ENCODE peak calls at places on chromosome 21, in six cellular contexts. One of them, this sample, is unnamed.

GRCh38 chr21:29342394-29342957 is 43.8 kb downstream of the BACH1 start:
- DNase-seq in IMR-90: peak; percentile 99
- DNase-seq in CD8-positive, alpha-beta memory T cell: no peak
- DNase-seq in psoas muscle: peak; percentile 94
- DNase-seq in MM.1S: no peak
- DNase-seq in CD4-positive, CD25-positive, alpha-beta regulatory T cell: no peak
- DNase-seq in this sample: no peak

GRCh38 chr21:38646213-38646837 is 148.0 kb upstream of the ERG start:
- DNase-seq in CD8-positive, alpha-beta memory T cell: no peak
- DNase-seq in CD4-positive, CD25-positive, alpha-beta regulatory T cell: no peak
- DNase-seq in IMR-90: peak; percentile 66
- DNase-seq in psoas muscle: no peak
- DNase-seq in MM.1S: no peak
- DNase-seq in this sample: no peak

GRCh38 chr21:14235101-14235500 is 19.1 kb downstream of the RBM11 start:
- DNase-seq in IMR-90: no peak
- DNase-seq in CD4-positive, CD25-positive, alpha-beta regulatory T cell: no peak
- DNase-seq in CD8-positive, alpha-beta memory T cell: no peak
- DNase-seq in psoas muscle: no peak
- DNase-seq in MM.1S: no peak
- DNase-seq in this sample: no peak

GRCh38 chr21:27802816-27803475 is 836.1 kb upstream of the ADAMTS5 start:
- DNase-seq in MM.1S: peak; percentile 67
- DNase-seq in IMR-90: peak; percentile 31
- DNase-seq in CD8-positive, alpha-beta memory T cell: no peak
- DNase-seq in CD4-positive, CD25-positive, alpha-beta regulatory T cell: no peak
- DNase-seq in psoas muscle: no peak
- DNase-seq in this sample: no peak

GRCh38 chr21:27269646-27270045 is 302.8 kb upstream of the ADAMTS5 start:
- DNase-seq in psoas muscle: no peak
- DNase-seq in IMR-90: peak; percentile 97
- DNase-seq in MM.1S: no peak
- DNase-seq in CD4-positive, CD25-positive, alpha-beta regulatory T cell: no peak
- DNase-seq in CD8-positive, alpha-beta memory T cell: no peak
- DNase-seq in this sample: no peak

GRCh38 chr21:32382108-32382601 is 10.7 kb downstream of the URB1 start:
- DNase-seq in psoas muscle: no peak
- DNase-seq in CD4-positive, CD25-positive, alpha-beta regulatory T cell: no peak
- DNase-seq in CD8-positive, alpha-beta memory T cell: no peak
- DNase-seq in IMR-90: peak; percentile 36
- DNase-seq in MM.1S: no peak
- DNase-seq in this sample: no peak

GRCh38 chr21:46191257-46191685 is 7.0 kb upstream of the SPATC1L start:
- DNase-seq in MM.1S: no peak
- DNase-seq in psoas muscle: peak; percentile 71
- DNase-seq in IMR-90: peak; percentile 85
- DNase-seq in CD4-positive, CD25-positive, alpha-beta regulatory T cell: no peak
- DNase-seq in CD8-positive, alpha-beta memory T cell: no peak
- DNase-seq in this sample: no peak

GRCh38 chr21:46159390-46159789 is 4.0 kb upstream of the FTCD start:
- DNase-seq in MM.1S: no peak
- DNase-seq in CD8-positive, alpha-beta memory T cell: no peak
- DNase-seq in IMR-90: no peak
- DNase-seq in CD4-positive, CD25-positive, alpha-beta regulatory T cell: no peak
- DNase-seq in psoas muscle: peak; percentile 33
- DNase-seq in this sample: no peak

GRCh38 chr21:40841524-40842196 is 5.3 kb downstream of the DSCAM start:
- DNase-seq in psoas muscle: no peak
- DNase-seq in CD8-positive, alpha-beta memory T cell: no peak
- DNase-seq in CD4-positive, CD25-positive, alpha-beta regulatory T cell: no peak
- DNase-seq in MM.1S: peak; percentile 98
- DNase-seq in IMR-90: no peak
- DNase-seq in this sample: no peak

GRCh38 chr21:37006521-37007291 is at the start of gene RIPPLY3:
- DNase-seq in IMR-90: no peak
- DNase-seq in CD4-positive, CD25-positive, alpha-beta regulatory T cell: no peak
- DNase-seq in CD8-positive, alpha-beta memory T cell: no peak
- DNase-seq in psoas muscle: no peak
- DNase-seq in MM.1S: no peak
- DNase-seq in this sample: no peak

GRCh38 chr21:37061926-37062591 is 10.8 kb downstream of the PIGP start:
- DNase-seq in CD8-positive, alpha-beta memory T cell: no peak
- DNase-seq in CD4-positive, CD25-positive, alpha-beta regulatory T cell: no peak
- DNase-seq in MM.1S: no peak
- DNase-seq in psoas muscle: no peak
- DNase-seq in IMR-90: no peak
- DNase-seq in this sample: no peak

GRCh38 chr21:15444118-15444960 is 285.4 kb upstream of the USP25 start:
- DNase-seq in CD8-positive, alpha-beta memory T cell: no peak
- DNase-seq in psoas muscle: no peak
- DNase-seq in CD4-positive, CD25-positive, alpha-beta regulatory T cell: no peak
- DNase-seq in MM.1S: no peak
- DNase-seq in IMR-90: no peak
- DNase-seq in this sample: no peak

GRCh38 chr21:22174746-22175145 is 1176.5 kb downstream of the NCAM2 start:
- DNase-seq in psoas muscle: no peak
- DNase-seq in CD8-positive, alpha-beta memory T cell: no peak
- DNase-seq in IMR-90: no peak
- DNase-seq in MM.1S: no peak
- DNase-seq in CD4-positive, CD25-positive, alpha-beta regulatory T cell: no peak
- DNase-seq in this sample: no peak

GRCh38 chr21:21216013-21216412 is 217.8 kb downstream of the NCAM2 start:
- DNase-seq in MM.1S: no peak
- DNase-seq in CD4-positive, CD25-positive, alpha-beta regulatory T cell: no peak
- DNase-seq in psoas muscle: no peak
- DNase-seq in IMR-90: no peak
- DNase-seq in CD8-positive, alpha-beta memory T cell: no peak
- DNase-seq in this sample: no peak

GRCh38 chr21:20822559-20823133 is 175.6 kb upstream of the NCAM2 start:
- DNase-seq in CD8-positive, alpha-beta memory T cell: no peak
- DNase-seq in psoas muscle: no peak
- DNase-seq in MM.1S: no peak
- DNase-seq in CD4-positive, CD25-positive, alpha-beta regulatory T cell: no peak
- DNase-seq in IMR-90: no peak
- DNase-seq in this sample: no peak

GRCh38 chr21:38567577-38568360 is 69.5 kb upstream of the ERG start:
- DNase-seq in psoas muscle: no peak
- DNase-seq in CD8-positive, alpha-beta memory T cell: no peak
- DNase-seq in IMR-90: peak; percentile 6
- DNase-seq in MM.1S: no peak
- DNase-seq in CD4-positive, CD25-positive, alpha-beta regulatory T cell: no peak
- DNase-seq in this sample: no peak

GRCh38 chr21:14383596-14384210 is 757 bp upstream of the HSPA13 start:
- DNase-seq in IMR-90: peak; percentile 5
- DNase-seq in psoas muscle: no peak
- DNase-seq in MM.1S: peak; percentile 50
- DNase-seq in CD8-positive, alpha-beta memory T cell: no peak
- DNase-seq in CD4-positive, CD25-positive, alpha-beta regulatory T cell: no peak
- DNase-seq in this sample: no peak

GRCh38 chr21:41121785-41122415 is 46.1 kb upstream of the BACE2 start:
- DNase-seq in psoas muscle: peak; percentile 81
- DNase-seq in CD8-positive, alpha-beta memory T cell: no peak
- DNase-seq in MM.1S: peak; percentile 89
- DNase-seq in CD4-positive, CD25-positive, alpha-beta regulatory T cell: no peak
- DNase-seq in IMR-90: peak; percentile 63
- DNase-seq in this sample: no peak

DNA sequence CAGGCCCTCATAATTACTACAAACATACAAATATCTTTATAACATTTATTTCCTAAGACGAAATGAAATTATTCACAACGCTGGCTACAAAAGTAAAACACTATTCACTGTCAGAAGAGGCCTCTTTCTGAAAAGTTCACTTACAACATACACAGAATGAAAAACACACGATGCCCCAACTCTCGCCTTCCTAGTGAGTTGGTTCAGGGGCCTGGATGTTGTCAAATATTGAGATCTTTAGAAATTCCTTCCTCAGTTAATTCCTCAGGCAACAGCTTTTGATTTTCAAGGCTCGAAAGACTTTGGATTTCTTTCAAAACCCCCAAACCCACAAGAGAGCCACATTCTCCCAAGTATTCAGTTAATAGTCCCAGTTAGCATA is 14.2 kb upstream of the KCNE1 start:
- DNase-seq in CD8-positive, alpha-beta memory T cell: no peak
- DNase-seq in psoas muscle: no peak
- DNase-seq in MM.1S: no peak
- DNase-seq in CD4-positive, CD25-positive, alpha-beta regulatory T cell: no peak
- DNase-seq in IMR-90: no peak
- DNase-seq in this sample: no peak
- H3K4me1 ChIP-seq in CD8-positive, alpha-beta memory T cell: no peaks in the 10 kb centered on the region
- H3K4me1 ChIP-seq in psoas muscle: peaks cover 11% of the 10 kb centered on the region
- H3K4me1 ChIP-seq in MM.1S: peaks cover 16% of the 10 kb centered on the region
- H3K4me1 ChIP-seq in CD4-positive, CD25-positive, alpha-beta regulatory T cell: peaks cover 12% of the 10 kb centered on the region
- H3K4me1 ChIP-seq in IMR-90: peaks cover 11% of the 10 kb centered on the region
- H3K4me1 ChIP-seq in this sample: no peaks in the 10 kb centered on the region

GRCh38 chr21:45069711-45070110 is 4.7 kb upstream of the ADARB1 start:
- DNase-seq in CD8-positive, alpha-beta memory T cell: no peak
- DNase-seq in psoas muscle: no peak
- DNase-seq in IMR-90: peak; percentile 49
- DNase-seq in CD4-positive, CD25-positive, alpha-beta regulatory T cell: no peak
- DNase-seq in MM.1S: no peak
- DNase-seq in this sample: no peak

GRCh38 chr21:45069085-45069484 is 5.3 kb upstream of the ADARB1 start:
- DNase-seq in CD8-positive, alpha-beta memory T cell: no peak
- DNase-seq in MM.1S: no peak
- DNase-seq in CD4-positive, CD25-positive, alpha-beta regulatory T cell: no peak
- DNase-seq in psoas muscle: no peak
- DNase-seq in IMR-90: no peak
- DNase-seq in this sample: no peak

GRCh38 chr21:45071396-45072165 is 2.8 kb upstream of the ADARB1 start:
- DNase-seq in CD4-positive, CD25-positive, alpha-beta regulatory T cell: no peak
- DNase-seq in CD8-positive, alpha-beta memory T cell: no peak
- DNase-seq in psoas muscle: no peak
- DNase-seq in IMR-90: no peak
- DNase-seq in MM.1S: no peak
- DNase-seq in this sample: no peak

GRCh38 chr21:45072166-45072962 is 2.0 kb upstream of the ADARB1 start:
- DNase-seq in CD8-positive, alpha-beta memory T cell: no peak
- DNase-seq in psoas muscle: no peak
- DNase-seq in CD4-positive, CD25-positive, alpha-beta regulatory T cell: no peak
- DNase-seq in MM.1S: no peak
- DNase-seq in IMR-90: no peak
- DNase-seq in this sample: no peak

GRCh38 chr21:45070970-45071369 is 3.4 kb upstream of the ADARB1 start:
- DNase-seq in IMR-90: no peak
- DNase-seq in CD8-positive, alpha-beta memory T cell: no peak
- DNase-seq in CD4-positive, CD25-positive, alpha-beta regulatory T cell: no peak
- DNase-seq in psoas muscle: peak; percentile 69
- DNase-seq in MM.1S: no peak
- DNase-seq in this sample: no peak
- H3K4me1 ChIP-seq in IMR-90: peaks cover 9% of the 10 kb centered on the region
- H3K4me1 ChIP-seq in CD8-positive, alpha-beta memory T cell: peaks cover 12% of the 10 kb centered on the region
- H3K4me1 ChIP-seq in CD4-positive, CD25-positive, alpha-beta regulatory T cell: peaks cover 16% of the 10 kb centered on the region
- H3K4me1 ChIP-seq in psoas muscle: peaks cover 23% of the 10 kb centered on the region
- H3K4me1 ChIP-seq in MM.1S: no peaks in the 10 kb centered on the region
- H3K4me1 ChIP-seq in this sample: peaks cover 10% of the 10 kb centered on the region

GRCh38 chr21:42508371-42508770 is 5.3 kb upstream of the SLC37A1 start:
- DNase-seq in psoas muscle: no peak
- DNase-seq in IMR-90: no peak
- DNase-seq in MM.1S: no peak
- DNase-seq in CD4-positive, CD25-positive, alpha-beta regulatory T cell: no peak
- DNase-seq in CD8-positive, alpha-beta memory T cell: no peak
- DNase-seq in this sample: no peak

GRCh38 chr21:42505090-42505726 is 8.4 kb upstream of the SLC37A1 start:
- DNase-seq in CD4-positive, CD25-positive, alpha-beta regulatory T cell: no peak
- DNase-seq in CD8-positive, alpha-beta memory T cell: no peak
- DNase-seq in psoas muscle: no peak
- DNase-seq in MM.1S: no peak
- DNase-seq in IMR-90: no peak
- DNase-seq in this sample: no peak

GRCh38 chr21:42507418-42507817 is 6.2 kb upstream of the SLC37A1 start:
- DNase-seq in MM.1S: no peak
- DNase-seq in IMR-90: no peak
- DNase-seq in psoas muscle: no peak
- DNase-seq in CD8-positive, alpha-beta memory T cell: no peak
- DNase-seq in CD4-positive, CD25-positive, alpha-beta regulatory T cell: no peak
- DNase-seq in this sample: no peak

GRCh38 chr21:42512346-42513034 is 1.2 kb upstream of the SLC37A1 start:
- DNase-seq in MM.1S: no peak
- DNase-seq in psoas muscle: no peak
- DNase-seq in CD8-positive, alpha-beta memory T cell: no peak
- DNase-seq in CD4-positive, CD25-positive, alpha-beta regulatory T cell: no peak
- DNase-seq in IMR-90: no peak
- DNase-seq in this sample: no peak

GRCh38 chr21:42509239-42509638 is 4.4 kb upstream of the SLC37A1 start:
- DNase-seq in CD8-positive, alpha-beta memory T cell: no peak
- DNase-seq in IMR-90: no peak
- DNase-seq in CD4-positive, CD25-positive, alpha-beta regulatory T cell: no peak
- DNase-seq in MM.1S: no peak
- DNase-seq in psoas muscle: no peak
- DNase-seq in this sample: no peak
- H3K4me1 ChIP-seq in CD8-positive, alpha-beta memory T cell: peaks cover 6% of the 10 kb centered on the region
- H3K4me1 ChIP-seq in IMR-90: no peaks in the 10 kb centered on the region
- H3K4me1 ChIP-seq in CD4-positive, CD25-positive, alpha-beta regulatory T cell: peaks cover 7% of the 10 kb centered on the region
- H3K4me1 ChIP-seq in MM.1S: peaks cover 11% of the 10 kb centered on the region
- H3K4me1 ChIP-seq in psoas muscle: no peaks in the 10 kb centered on the region
- H3K4me1 ChIP-seq in this sample: peaks cover 7% of the 10 kb centered on the region

DNA sequence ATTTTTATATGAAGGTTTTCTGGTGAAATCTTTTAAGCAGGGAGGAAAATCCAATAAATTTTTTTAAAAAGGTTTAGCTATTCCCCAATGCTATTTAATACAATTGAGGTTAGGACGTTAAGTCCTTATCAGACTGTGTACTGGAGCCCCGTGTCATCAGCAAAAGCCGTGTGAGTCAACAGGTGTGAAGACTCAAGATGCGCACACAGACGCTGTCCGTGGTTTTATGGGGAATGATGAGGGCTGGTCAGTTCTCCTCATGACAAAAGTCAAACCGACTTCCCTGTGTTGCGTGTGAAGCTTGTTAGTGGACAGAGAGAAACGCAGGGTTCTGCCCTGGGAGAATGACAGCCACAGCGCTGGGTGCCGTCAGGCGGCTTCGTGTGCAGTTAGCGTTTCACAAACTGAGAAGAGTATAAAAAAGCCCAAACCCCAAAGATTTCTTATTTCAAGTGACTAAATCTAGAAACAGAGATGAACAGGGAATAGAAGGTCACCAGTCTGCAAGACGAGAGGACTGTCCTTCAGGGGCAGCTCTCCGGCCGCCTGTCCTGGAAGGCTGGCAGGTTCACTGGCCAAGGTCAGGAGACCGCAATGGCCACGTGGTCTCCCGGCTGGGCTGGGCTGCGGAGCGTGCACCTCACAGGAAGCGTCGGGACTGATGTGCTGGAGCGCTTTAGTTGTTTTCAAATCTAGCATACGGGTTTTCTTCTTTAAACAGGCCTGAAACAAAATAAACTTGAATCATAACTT is 22.4 kb downstream of the PTTG1IP start:
- DNase-seq in psoas muscle: peak; percentile 48
- DNase-seq in CD8-positive, alpha-beta memory T cell: no peak
- DNase-seq in MM.1S: no peak
- DNase-seq in CD4-positive, CD25-positive, alpha-beta regulatory T cell: no peak
- DNase-seq in IMR-90: no peak
- DNase-seq in this sample: no peak
- H3K4me1 ChIP-seq in psoas muscle: peaks cover 20% of the 10 kb centered on the region
- H3K4me1 ChIP-seq in CD8-positive, alpha-beta memory T cell: peaks cover 56% of the 10 kb centered on the region
- H3K4me1 ChIP-seq in MM.1S: no peaks in the 10 kb centered on the region
- H3K4me1 ChIP-seq in CD4-positive, CD25-positive, alpha-beta regulatory T cell: peaks cover 10% of the 10 kb centered on the region
- H3K4me1 ChIP-seq in IMR-90: no peaks in the 10 kb centered on the region
- H3K4me1 ChIP-seq in this sample: peaks cover 36% of the 10 kb centered on the region

GRCh38 chr21:33383056-33383888 is 19.9 kb upstream of the IFNGR2 start:
- DNase-seq in CD4-positive, CD25-positive, alpha-beta regulatory T cell: peak; percentile 70
- DNase-seq in psoas muscle: peak; percentile 65
- DNase-seq in IMR-90: peak; percentile 94
- DNase-seq in MM.1S: peak; percentile 97
- DNase-seq in CD8-positive, alpha-beta memory T cell: peak; percentile 55
- DNase-seq in this sample: peak; percentile 76
- H3K4me1 ChIP-seq in CD4-positive, CD25-positive, alpha-beta regulatory T cell: peaks cover 62% of the 10 kb centered on the region
- H3K4me1 ChIP-seq in psoas muscle: peaks cover 22% of the 10 kb centered on the region
- H3K4me1 ChIP-seq in IMR-90: peaks cover 12% of the 10 kb centered on the region
- H3K4me1 ChIP-seq in MM.1S: peaks cover 33% of the 10 kb centered on the region
- H3K4me1 ChIP-seq in CD8-positive, alpha-beta memory T cell: peaks cover 60% of the 10 kb centered on the region
- H3K4me1 ChIP-seq in this sample: peaks cover 63% of the 10 kb centered on the region